ENCODE peak calls at places on chromosome 21, in eight cellular contexts. U is AG09319; Y is OCI-LY7; E is effector memory CD4-positive, alpha-beta T cell; S is activated T-helper 1 cell treated with anti-CD3 and anti-CD28 coated beads, Interleukin-12 subunit alpha, Interleukin-12 subunit beta, Interleukin-2, Interleukin-4 antibody, amounts not matched to agents 30 ng/mL and 10 ng/mL and 1 ng/mL, durations not matched to agents 14 hours and 24 hours and 36 hours; T is HCEC 1CT; F is nephron progenitor cell; X is tibial artery. K is an unnamed sample.

GRCh38 chr21:30984897-30985296 is 53.4 kb downstream of the KRTAP19-8 start:
- DNase-seq in X (no peak), Y (no peak), F (no peak), S (no peak), E (no peak), T (no peak), U (no peak), K (no peak)

GRCh38 chr21:31623664-31624063 is 35.8 kb upstream of the SOD1 start:
- DNase-seq in F (no peak), S (no peak), U (no peak), X (no peak), T (no peak), E (no peak), Y (peak; percentile 45), K (no peak)

GRCh38 chr21:27534211-27534610 is 567.3 kb upstream of the ADAMTS5 start:
- DNase-seq in X (no peak), Y (no peak), U (no peak), S (no peak), F (no peak), T (peak; percentile 6), E (no peak), K (no peak)

GRCh38 chr21:44814498-44815023 is 3.3 kb downstream of the SUMO3 start:
- DNase-seq in Y (no peak), X (no peak), S (no peak), T (no peak), F (no peak), E (no peak), U (no peak), K (no peak)

GRCh38 chr21:27388835-27389234 is 421.9 kb upstream of the ADAMTS5 start:
- DNase-seq in T (no peak), E (no peak), Y (no peak), U (no peak), X (no peak), F (no peak), S (no peak), K (no peak)

GRCh38 chr21:41825216-41825615 is 53.9 kb downstream of the PRDM15 start:
- DNase-seq in U (no peak), X (no peak), S (no peak), Y (no peak), F (no peak), T (no peak), E (no peak), K (no peak)

GRCh38 chr21:41066086-41066938 is 101.6 kb upstream of the BACE2 start:
- DNase-seq in E (no peak), U (no peak), S (no peak), F (no peak), X (no peak), T (no peak), Y (no peak), K (no peak)

GRCh38 chr21:27636671-27637070 is 669.8 kb upstream of the ADAMTS5 start:
- DNase-seq in U (no peak), S (no peak), E (no peak), T (no peak), Y (no peak), F (no peak), X (no peak), K (no peak)

GRCh38 chr21:37908691-37909090 is 7.6 kb downstream of the KCNJ6 start:
- DNase-seq in Y (no peak), X (no peak), F (no peak), E (no peak), T (no peak), S (no peak), U (no peak), K (no peak)

GRCh38 chr21:33825419-33825818 is 90.2 kb downstream of the ATP5PO start:
- DNase-seq in S (no peak), U (no peak), X (no peak), F (no peak), Y (no peak), T (no peak), E (no peak), K (no peak)

GRCh38 chr21:15687208-15687607 is 42.6 kb upstream of the USP25 start:
- DNase-seq in U (no peak), Y (no peak), S (no peak), F (no peak), T (peak; percentile 85), E (no peak), X (no peak), K (no peak)

GRCh38 chr21:43911015-43911934 is 46.3 kb downstream of the AGPAT3 start:
- DNase-seq in E (no peak), X (no peak), T (no peak), F (no peak), S (no peak), Y (no peak), U (no peak), K (no peak)